ENCODE peak calls at places on chromosome 20, in four cellular contexts. One of them, this sample, is unnamed.

GRCh38 chr20:56716806-56717205 is 87.7 kb downstream of the TFAP2C start:
- DNase-seq in tibial nerve: no peak
- DNase-seq in uterus: no peak
- DNase-seq in naive thymus-derived CD4-positive, alpha-beta T cell: no peak
- DNase-seq in this sample: no peak

GRCh38 chr20:48003021-48003420 is 217.7 kb upstream of the SULF2 start:
- DNase-seq in tibial nerve: no peak
- DNase-seq in uterus: no peak
- DNase-seq in naive thymus-derived CD4-positive, alpha-beta T cell: no peak
- DNase-seq in this sample: no peak

GRCh38 chr20:57390604-57391438 is at the start of gene RBM38:
- DNase-seq in tibial nerve: no peak
- DNase-seq in uterus: peak
- DNase-seq in naive thymus-derived CD4-positive, alpha-beta T cell: peak
- DNase-seq in this sample: peak

GRCh38 chr20:48831702-48832422 is 4.1 kb upstream of the PREX1 start:
- DNase-seq in tibial nerve: no peak
- DNase-seq in uterus: peak
- DNase-seq in naive thymus-derived CD4-positive, alpha-beta T cell: no peak
- DNase-seq in this sample: peak

GRCh38 chr20:62618622-62619529 is 23.4 kb upstream of the SLCO4A1 start:
- DNase-seq in tibial nerve: no peak
- DNase-seq in uterus: no peak
- DNase-seq in naive thymus-derived CD4-positive, alpha-beta T cell: peak
- DNase-seq in this sample: no peak

GRCh38 chr20:63856111-63856511 is 5.2 kb upstream of the ABHD16B start:
- DNase-seq in tibial nerve: no peak
- DNase-seq in uterus: no peak
- DNase-seq in naive thymus-derived CD4-positive, alpha-beta T cell: no peak
- DNase-seq in this sample: no peak

GRCh38 chr20:1371830-1372539 is 20.9 kb downstream of the FKBP1A start:
- DNase-seq in tibial nerve: no peak
- DNase-seq in uterus: no peak
- DNase-seq in naive thymus-derived CD4-positive, alpha-beta T cell: no peak
- DNase-seq in this sample: no peak

GRCh38 chr20:63737940-63738686 is 1.5 kb upstream of the SLC2A4RG start:
- DNase-seq in tibial nerve: no peak
- DNase-seq in uterus: peak
- DNase-seq in naive thymus-derived CD4-positive, alpha-beta T cell: peak
- DNase-seq in this sample: no peak

GRCh38 chr20:2285618-2286017 is 10.2 kb upstream of the TGM3 start:
- DNase-seq in tibial nerve: no peak
- DNase-seq in uterus: no peak
- DNase-seq in naive thymus-derived CD4-positive, alpha-beta T cell: no peak
- DNase-seq in this sample: no peak

GRCh38 chr20:61797200-61797599 is 268.5 kb downstream of the TAF4 start:
- DNase-seq in tibial nerve: no peak
- DNase-seq in uterus: no peak
- DNase-seq in naive thymus-derived CD4-positive, alpha-beta T cell: no peak
- DNase-seq in this sample: no peak

GRCh38 chr20:17971571-17972013 is 2.8 kb downstream of the MGME1 start:
- DNase-seq in tibial nerve: no peak
- DNase-seq in uterus: no peak
- DNase-seq in naive thymus-derived CD4-positive, alpha-beta T cell: no peak
- DNase-seq in this sample: no peak

GRCh38 chr20:58219342-58219700 is 9.1 kb downstream of the ANKRD60 start:
- DNase-seq in tibial nerve: no peak
- DNase-seq in uterus: no peak
- DNase-seq in naive thymus-derived CD4-positive, alpha-beta T cell: no peak
- DNase-seq in this sample: no peak

GRCh38 chr20:35499271-35499670 is 30.2 kb downstream of the C20orf173 start:
- DNase-seq in tibial nerve: no peak
- DNase-seq in uterus: no peak
- DNase-seq in naive thymus-derived CD4-positive, alpha-beta T cell: no peak
- DNase-seq in this sample: no peak

GRCh38 chr20:62222972-62223371 is 2.9 kb upstream of the HRH3 start:
- DNase-seq in tibial nerve: no peak
- DNase-seq in uterus: no peak
- DNase-seq in naive thymus-derived CD4-positive, alpha-beta T cell: no peak
- DNase-seq in this sample: no peak

GRCh38 chr20:38001173-38001875 is 31.9 kb downstream of the TTI1 start:
- DNase-seq in tibial nerve: no peak
- DNase-seq in uterus: no peak
- DNase-seq in naive thymus-derived CD4-positive, alpha-beta T cell: no peak
- DNase-seq in this sample: no peak

GRCh38 chr20:17059465-17059864 is 167.4 kb upstream of the PCSK2 start:
- DNase-seq in tibial nerve: no peak
- DNase-seq in uterus: no peak
- DNase-seq in naive thymus-derived CD4-positive, alpha-beta T cell: no peak
- DNase-seq in this sample: no peak

GRCh38 chr20:41655966-41656685 is 37.9 kb upstream of the CHD6 start:
- DNase-seq in tibial nerve: no peak
- DNase-seq in uterus: no peak
- DNase-seq in naive thymus-derived CD4-positive, alpha-beta T cell: no peak
- DNase-seq in this sample: no peak

GRCh38 chr20:41546535-41546934 is 71.6 kb downstream of the CHD6 start:
- DNase-seq in tibial nerve: no peak
- DNase-seq in uterus: no peak
- DNase-seq in naive thymus-derived CD4-positive, alpha-beta T cell: no peak
- DNase-seq in this sample: no peak

GRCh38 chr20:44572551-44573500 is 9.6 kb upstream of the PKIG start:
- DNase-seq in tibial nerve: no peak
- DNase-seq in uterus: peak
- DNase-seq in naive thymus-derived CD4-positive, alpha-beta T cell: no peak
- DNase-seq in this sample: peak

GRCh38 chr20:23120936-23121765 is 35.0 kb upstream of the CD93 start:
- DNase-seq in tibial nerve: no peak
- DNase-seq in uterus: no peak
- DNase-seq in naive thymus-derived CD4-positive, alpha-beta T cell: no peak
- DNase-seq in this sample: no peak

GRCh38 chr20:62042025-62042820 is 23.5 kb downstream of the TAF4 start:
- DNase-seq in tibial nerve: no peak
- DNase-seq in uterus: no peak
- DNase-seq in naive thymus-derived CD4-positive, alpha-beta T cell: no peak
- DNase-seq in this sample: no peak

GRCh38 chr20:18585134-18585533 is 2.7 kb upstream of the DTD1 start:
- DNase-seq in tibial nerve: no peak
- DNase-seq in uterus: no peak
- DNase-seq in naive thymus-derived CD4-positive, alpha-beta T cell: no peak
- DNase-seq in this sample: no peak

GRCh38 chr20:41054463-41055230 is 26.0 kb downstream of the TOP1 start:
- DNase-seq in tibial nerve: no peak
- DNase-seq in uterus: no peak
- DNase-seq in naive thymus-derived CD4-positive, alpha-beta T cell: no peak
- DNase-seq in this sample: no peak

GRCh38 chr20:23018941-23019340 is 16.2 kb upstream of the SSTR4 start:
- DNase-seq in tibial nerve: no peak
- DNase-seq in uterus: no peak
- DNase-seq in naive thymus-derived CD4-positive, alpha-beta T cell: no peak
- DNase-seq in this sample: no peak

GRCh38 chr20:62114894-62115293 is 7.4 kb upstream of the LSM14B start:
- DNase-seq in tibial nerve: no peak
- DNase-seq in uterus: no peak
- DNase-seq in naive thymus-derived CD4-positive, alpha-beta T cell: no peak
- DNase-seq in this sample: no peak

GRCh38 chr20:51562027-51562333 is 19.5 kb upstream of the NFATC2 start:
- DNase-seq in tibial nerve: no peak
- DNase-seq in uterus: peak
- DNase-seq in naive thymus-derived CD4-positive, alpha-beta T cell: no peak
- DNase-seq in this sample: no peak

GRCh38 chr20:59435496-59435895 is 135.1 kb downstream of the EDN3 start:
- DNase-seq in tibial nerve: no peak
- DNase-seq in uterus: no peak
- DNase-seq in naive thymus-derived CD4-positive, alpha-beta T cell: no peak
- DNase-seq in this sample: no peak

GRCh38 chr20:3716195-3716834 is 3.9 kb upstream of the SIGLEC1 start:
- DNase-seq in tibial nerve: no peak
- DNase-seq in uterus: peak
- DNase-seq in naive thymus-derived CD4-positive, alpha-beta T cell: no peak
- DNase-seq in this sample: no peak

GRCh38 chr20:17969276-17969883 is 562 bp downstream of the MGME1 start:
- DNase-seq in tibial nerve: no peak
- DNase-seq in uterus: no peak
- DNase-seq in naive thymus-derived CD4-positive, alpha-beta T cell: no peak
- DNase-seq in this sample: no peak

GRCh38 chr20:57593134-57593886 is 26.9 kb downstream of the ZBP1 start:
- DNase-seq in tibial nerve: no peak
- DNase-seq in uterus: no peak
- DNase-seq in naive thymus-derived CD4-positive, alpha-beta T cell: no peak
- DNase-seq in this sample: no peak

GRCh38 chr20:58542411-58543095 is 27.4 kb upstream of the APCDD1L start:
- DNase-seq in tibial nerve: no peak
- DNase-seq in uterus: no peak
- DNase-seq in naive thymus-derived CD4-positive, alpha-beta T cell: no peak
- DNase-seq in this sample: no peak

GRCh38 chr20:1295276-1295930 is 29.3 kb downstream of the SNPH start:
- DNase-seq in tibial nerve: no peak
- DNase-seq in uterus: no peak
- DNase-seq in naive thymus-derived CD4-positive, alpha-beta T cell: no peak
- DNase-seq in this sample: no peak

GRCh38 chr20:25136643-25137559 is 55.0 kb upstream of the VSX1 start:
- DNase-seq in tibial nerve: peak
- DNase-seq in uterus: no peak
- DNase-seq in naive thymus-derived CD4-positive, alpha-beta T cell: no peak
- DNase-seq in this sample: peak

GRCh38 chr20:45097485-45098095 is 3.3 kb downstream of the KCNS1 start:
- DNase-seq in tibial nerve: no peak
- DNase-seq in uterus: no peak
- DNase-seq in naive thymus-derived CD4-positive, alpha-beta T cell: peak
- DNase-seq in this sample: no peak

GRCh38 chr20:47379433-47380150 is 23.1 kb upstream of the ZMYND8 start:
- DNase-seq in tibial nerve: no peak
- DNase-seq in uterus: peak
- DNase-seq in naive thymus-derived CD4-positive, alpha-beta T cell: no peak
- DNase-seq in this sample: peak

GRCh38 chr20:15396900-15397299 is 1059.5 kb upstream of the FLRT3 start:
- DNase-seq in tibial nerve: no peak
- DNase-seq in uterus: no peak
- DNase-seq in naive thymus-derived CD4-positive, alpha-beta T cell: no peak
- DNase-seq in this sample: no peak
- H3K27ac ChIP-seq in tibial nerve: no peak
- H3K27ac ChIP-seq in uterus: no peak
- H3K27ac ChIP-seq in naive thymus-derived CD4-positive, alpha-beta T cell: no peak
- H3K27ac ChIP-seq in this sample: no peak

DNA sequence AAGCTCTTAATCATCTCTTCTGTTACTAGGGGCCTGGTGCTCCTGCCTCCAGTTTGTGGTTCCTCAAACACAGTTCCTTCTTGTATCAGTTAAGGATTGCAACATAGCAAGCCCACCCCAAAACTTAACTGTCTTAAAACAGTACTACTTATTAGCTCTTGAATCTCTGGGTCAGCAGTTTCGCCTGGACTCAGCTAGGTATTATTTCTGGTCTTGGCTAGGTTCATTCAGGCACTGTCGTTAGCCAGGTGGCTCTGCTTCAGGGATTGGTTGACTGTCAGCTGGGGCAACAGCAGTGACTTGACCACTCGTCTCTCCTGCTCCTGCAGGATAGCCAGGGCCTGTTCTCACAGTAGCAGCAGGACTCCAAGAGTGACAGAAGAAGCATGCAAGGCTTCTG is 30.0 kb upstream of the RALY start:
- DNase-seq in tibial nerve: no peak
- DNase-seq in uterus: no peak
- DNase-seq in naive thymus-derived CD4-positive, alpha-beta T cell: no peak
- DNase-seq in this sample: no peak
- H3K27ac ChIP-seq in tibial nerve: no peak
- H3K27ac ChIP-seq in uterus: no peak
- H3K27ac ChIP-seq in naive thymus-derived CD4-positive, alpha-beta T cell: no peak
- H3K27ac ChIP-seq in this sample: no peak

GRCh38 chr20:8130840-8131526 is 1.1 kb upstream of the PLCB1 start:
- DNase-seq in tibial nerve: no peak
- DNase-seq in uterus: no peak
- DNase-seq in naive thymus-derived CD4-positive, alpha-beta T cell: no peak
- DNase-seq in this sample: no peak

GRCh38 chr20:8129211-8129986 is 2.7 kb upstream of the PLCB1 start:
- DNase-seq in tibial nerve: no peak
- DNase-seq in uterus: no peak
- DNase-seq in naive thymus-derived CD4-positive, alpha-beta T cell: no peak
- DNase-seq in this sample: no peak

GRCh38 chr20:8132015-8132631 is at the start of gene PLCB1:
- DNase-seq in tibial nerve: peak
- DNase-seq in uterus: peak
- DNase-seq in naive thymus-derived CD4-positive, alpha-beta T cell: peak
- DNase-seq in this sample: peak

GRCh38 chr20:8132632-8133587 is 844 bp downstream of the PLCB1 start:
- DNase-seq in tibial nerve: peak
- DNase-seq in uterus: peak
- DNase-seq in naive thymus-derived CD4-positive, alpha-beta T cell: no peak
- DNase-seq in this sample: peak

GRCh38 chr20:8131598-8132014 is 460 bp upstream of the PLCB1 start:
- DNase-seq in tibial nerve: peak
- DNase-seq in uterus: no peak
- DNase-seq in naive thymus-derived CD4-positive, alpha-beta T cell: no peak
- DNase-seq in this sample: no peak
- H3K27ac ChIP-seq in tibial nerve: peak
- H3K27ac ChIP-seq in uterus: peak
- H3K27ac ChIP-seq in naive thymus-derived CD4-positive, alpha-beta T cell: no peak
- H3K27ac ChIP-seq in this sample: peak

DNA sequence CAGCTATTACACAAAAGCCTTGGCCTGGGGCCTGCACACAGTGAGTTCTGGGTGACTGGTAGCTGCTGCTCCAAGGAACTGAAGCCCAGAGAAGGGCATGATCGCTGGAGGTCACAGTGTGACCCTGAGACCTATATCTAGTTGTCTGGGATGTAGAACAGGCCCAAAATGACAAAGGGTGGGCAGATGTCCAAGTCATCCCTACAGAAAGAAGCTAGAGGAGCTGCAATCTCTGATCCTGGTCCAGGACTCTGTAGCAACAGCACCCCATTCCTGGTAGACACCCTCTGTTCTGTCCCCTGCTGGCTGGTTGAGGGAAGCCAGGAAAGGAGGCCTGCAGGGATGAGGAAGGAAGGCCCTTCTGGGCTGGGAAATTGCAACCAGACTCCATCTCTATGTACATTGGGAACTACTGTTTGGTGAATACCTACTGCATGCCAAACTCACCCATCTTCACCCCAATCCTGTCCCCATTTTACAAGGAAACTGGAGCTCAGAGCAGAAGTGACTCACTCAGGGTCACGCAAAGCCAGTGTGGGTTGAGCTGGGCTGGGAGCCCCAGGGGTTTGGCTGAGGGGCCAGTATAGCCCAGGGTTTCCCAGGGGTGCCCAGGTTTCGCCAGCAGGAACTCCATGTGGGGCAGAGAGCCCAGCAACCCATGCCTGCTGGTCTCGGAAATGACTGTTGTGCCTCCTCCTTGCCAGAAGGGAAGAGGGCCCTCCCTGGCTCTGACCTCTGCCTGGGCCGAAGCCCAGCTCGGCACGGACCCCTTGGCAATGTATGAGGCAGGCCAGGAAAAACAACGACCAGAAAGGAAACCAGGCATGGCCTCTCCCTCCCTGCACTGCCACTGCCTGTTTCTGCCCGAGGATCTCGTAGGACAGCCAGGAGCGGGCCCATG is 44.9 kb upstream of the TLDC2 start:
- DNase-seq in tibial nerve: no peak
- DNase-seq in uterus: peak
- DNase-seq in naive thymus-derived CD4-positive, alpha-beta T cell: no peak
- DNase-seq in this sample: peak
- H3K27ac ChIP-seq in tibial nerve: no peak
- H3K27ac ChIP-seq in uterus: peak
- H3K27ac ChIP-seq in naive thymus-derived CD4-positive, alpha-beta T cell: no peak
- H3K27ac ChIP-seq in this sample: peak

This sample was measured in caudate nucleus.